ENCODE peak calls at places on chromosomes 6 and 20, in seven cellular contexts. C, K, J, F, E, H and U are unnamed samples. For H3K4me1 and H3K27me3, the result is how much of the 10 kb centered on the place peaks cover.

GRCh38 chr6:147676468-147676867 is 168.0 kb downstream of the SAMD5 start:
- DNase-seq in F (no peak), K (no peak), H (no peak), J (no peak), C (no peak), E (no peak), U (no peak)

GRCh38 chr6:168039849-168040248 is 39.2 kb downstream of the FRMD1 start:
- DNase-seq in C (no peak), F (no peak), K (no peak), H (no peak), E (no peak), J (no peak), U (no peak)

GRCh38 chr6:135860361-135860760 is 8.9 kb downstream of the PDE7B start:
- DNase-seq in C (no peak), E (no peak), H (no peak), F (no peak), K (no peak), J (no peak), U (no peak)

GRCh38 chr6:139152088-139152891 is 17.4 kb downstream of the HECA start:
- DNase-seq in E (no peak), C (no peak), J (no peak), F (no peak), H (no peak), K (no peak), U (no peak)

GRCh38 chr6:81451787-81452186 is 300.7 kb downstream of the TENT5A start:
- DNase-seq in F (no peak), E (peak), C (no peak), K (no peak), H (no peak), J (no peak), U (no peak)

GRCh38 chr20:25253606-25254275 is 5.9 kb downstream of the PYGB start:
- DNase-seq in H (no peak), C (no peak), F (no peak), J (no peak), E (no peak), K (no peak), U (no peak)

GRCh38 chr6:19444481-19444880 is 392.7 kb upstream of the ID4 start:
- DNase-seq in E (no peak), H (no peak), K (no peak), F (no peak), J (no peak), C (no peak), U (no peak)

GRCh38 chr20:38125157-38126056 is 39.7 kb downstream of the TGM2 start:
- DNase-seq in E (no peak), H (no peak), F (no peak), K (no peak), J (no peak), C (peak), U (peak)

GRCh38 chr6:4693566-4693965 is 82.6 kb upstream of the CDYL start:
- DNase-seq in E (no peak), F (no peak), C (no peak), K (no peak), J (no peak), H (no peak), U (no peak)

GRCh38 chr6:80105972-80106417 is 476 bp upstream of the BCKDHB start:
- DNase-seq in F (no peak), E (no peak), K (no peak), J (no peak), C (no peak), H (no peak), U (no peak)

GRCh38 chr20:45629496-45630100 is at the start of gene WFDC10A:
- DNase-seq in H (no peak), J (peak), K (peak), C (peak), E (peak), F (peak), U (no peak)

GRCh38 chr20:50957276-50957675 is 1.1 kb downstream of the DPM1 start:
- DNase-seq in K (no peak), H (no peak), C (no peak), E (no peak), J (no peak), F (no peak), U (no peak)

GRCh38 chr20:19757487-19757972 is 528 bp upstream of the RIN2 start:
- DNase-seq in C (peak), H (no peak), F (no peak), E (peak), K (no peak), J (peak), U (peak)

GRCh38 chr6:34393191-34393967 is 910 bp upstream of the NUDT3 start:
- DNase-seq in E (no peak), F (no peak), K (no peak), H (no peak), C (no peak), J (no peak), U (no peak)

GRCh38 chr6:3885262-3886036 is 36.3 kb downstream of the FAM50B start:
- DNase-seq in F (no peak), E (no peak), K (no peak), J (peak), C (no peak), H (no peak), U (no peak)

GRCh38 chr6:108627692-108628565 is 67.2 kb downstream of the FOXO3 start:
- DNase-seq in J (no peak), F (no peak), E (no peak), C (no peak), K (no peak), H (no peak), U (no peak)

GRCh38 chr6:166927240-166927941 is 29.0 kb downstream of the RNASET2 start:
- DNase-seq in J (peak), F (no peak), K (no peak), E (no peak), C (no peak), H (no peak), U (no peak)

GRCh38 chr6:42569102-42570028 is 5.5 kb downstream of the UBR2 start:
- DNase-seq in K (no peak), F (no peak), H (no peak), C (no peak), E (no peak), J (no peak), U (no peak)

GRCh38 chr20:32481311-32482103 is 103.6 kb downstream of the NOL4L start:
- DNase-seq in J (no peak), C (no peak), K (no peak), E (no peak), H (no peak), F (no peak), U (no peak)

DNA sequence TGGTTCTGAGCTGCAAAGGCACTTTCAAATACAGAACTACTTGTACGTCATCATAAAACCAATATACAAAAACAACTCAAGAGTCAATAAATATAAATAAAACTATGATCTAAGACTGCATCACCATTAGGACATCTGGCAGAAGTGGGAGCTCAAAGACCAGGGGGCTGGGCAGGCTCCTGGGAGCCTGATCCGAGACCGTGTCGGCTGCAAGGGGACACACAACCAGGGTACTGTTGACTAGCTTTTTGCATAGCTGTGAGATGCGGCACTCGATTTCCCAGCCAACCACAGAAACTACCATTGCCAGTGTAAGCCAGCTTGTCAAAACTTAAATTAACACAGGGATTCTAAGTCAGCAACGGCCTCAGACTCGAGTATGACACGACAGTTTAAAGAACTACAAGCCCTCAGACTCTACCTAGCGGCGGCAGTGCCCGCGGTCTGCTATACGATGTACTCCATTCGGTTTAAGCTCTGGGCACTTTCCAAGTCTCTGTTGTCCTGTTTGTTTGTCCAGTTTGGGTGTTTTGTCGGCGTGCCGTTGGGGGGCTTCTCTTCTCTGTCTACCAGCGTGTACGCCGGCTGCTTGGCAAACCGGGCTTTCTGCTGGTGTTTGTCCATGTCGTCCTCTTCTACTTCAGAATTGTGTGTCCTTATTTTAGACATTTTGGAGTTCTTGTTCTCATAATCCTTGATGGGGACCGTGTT is 34.6 kb downstream of the JAG1 start:
- DNase-seq in K (no peak), E (no peak), F (no peak), C (no peak), H (no peak), J (no peak), U (peak)
- H3K4me1 ChIP-seq in K (under half), E (under half), F (under half), C (under half), H (under half), J (under half), U (half or more)

GRCh38 chr6:170285482-170285881 is 5.4 kb downstream of the DLL1 start:
- DNase-seq in F (no peak), K (no peak), C (no peak), J (no peak), E (no peak), H (no peak), U (peak)
- H3K27me3 ChIP-seq in F (under half), K (under half), C (under half), J (under half), E (under half), H (under half), U (under half)

GRCh38 chr6:26739811-26740210 is 80.3 kb upstream of the ZNF322 start:
- DNase-seq in H (no peak), C (no peak), J (no peak), K (no peak), E (no peak), F (no peak), U (no peak)

GRCh38 chr6:26743157-26743821 is 83.7 kb upstream of the ZNF322 start:
- DNase-seq in H (no peak), J (no peak), K (no peak), E (peak), F (no peak), C (no peak), U (no peak)

GRCh38 chr6:26743941-26744699 is 84.6 kb upstream of the ZNF322 start:
- DNase-seq in E (no peak), K (no peak), F (no peak), H (no peak), J (no peak), C (no peak), U (no peak)
- H3K4me3 ChIP-seq in E (peak), K (no peak), F (peak), H (no peak), J (no peak), C (no peak), U (no peak)

GRCh38 chr6:11918021-11918738 is 93.9 kb upstream of the HIVEP1 start:
- DNase-seq in E (no peak), J (no peak), F (no peak), K (no peak), H (no peak), C (no peak), U (no peak)

GRCh38 chr6:11921017-11921438 is 91.1 kb upstream of the HIVEP1 start:
- DNase-seq in C (peak), E (no peak), J (no peak), K (no peak), F (no peak), H (no peak), U (peak)

GRCh38 chr6:11918739-11919605 is 93.1 kb upstream of the HIVEP1 start:
- DNase-seq in J (no peak), C (no peak), F (no peak), K (no peak), H (no peak), E (no peak), U (no peak)

GRCh38 chr6:11919771-11920440 is 92.2 kb upstream of the HIVEP1 start:
- DNase-seq in C (no peak), J (no peak), K (no peak), H (no peak), F (no peak), E (no peak), U (no peak)

DNA sequence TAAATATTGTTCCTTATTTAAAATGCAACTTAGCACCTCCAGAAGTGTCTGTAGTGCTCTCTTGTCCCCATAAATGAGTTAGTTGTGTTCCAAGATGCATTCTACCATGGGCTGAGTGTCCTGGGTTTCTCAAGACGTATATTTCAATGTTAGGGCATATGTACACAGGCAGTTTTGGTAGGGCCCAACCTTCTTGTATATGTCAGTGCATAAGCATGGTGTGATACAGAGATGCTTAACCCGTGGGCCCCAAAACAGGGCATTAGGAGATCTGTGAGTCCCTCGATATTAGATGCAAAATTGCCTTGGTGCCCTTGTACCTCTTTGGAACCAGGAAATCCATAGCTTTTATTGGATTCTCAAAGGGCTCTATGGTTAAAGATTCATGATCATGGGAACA is 91.5 kb upstream of the HIVEP1 start:
- DNase-seq in C (no peak), F (no peak), K (no peak), H (no peak), E (no peak), J (no peak), U (no peak)
- H3K4me1 ChIP-seq in C (under half), F (under half), K (under half), H (under half), E (under half), J (under half), U (under half)